ENCODE peak calls at places on chromosomes 4 and X, in nine cellular contexts. H is cardiac muscle cell, F is breast epithelium, G is aorta, N is fibroblast of lung, K is heart right ventricle, U is pancreas, Y is uterus, V is hepatocyte. A is an unnamed sample.

GRCh38 chr4:101126044-101126443 is 221.3 kb downstream of the PPP3CA start:
- DNase-seq in H (no peak), F (no peak), G (no peak), N (peak; percentile 79), K (no peak), U (no peak), Y (no peak), V (no peak), A (no peak)

GRCh38 chrX:87728459-87728858 is 210.9 kb downstream of the KLHL4 start:
- DNase-seq in H (no peak), F (no peak), G (no peak), N (no peak), K (no peak), U (no peak), Y (no peak), V (no peak), A (no peak)

GRCh38 chr4:165208322-165208652 is 926 bp downstream of the KLHL2 start:
- DNase-seq in H (no peak), F (peak; percentile 31), G (no peak), N (no peak), K (no peak), U (no peak), Y (no peak), V (no peak), A (peak; percentile 64)

GRCh38 chr4:176561368-176561767 is 231.4 kb downstream of the VEGFC start:
- DNase-seq in H (no peak), F (no peak), G (no peak), N (peak; percentile 49), K (no peak), U (no peak), Y (no peak), V (no peak), A (no peak)

GRCh38 chr4:76563804-76564468 is 128.9 kb downstream of the SHROOM3 start:
- DNase-seq in H (no peak), F (no peak), G (no peak), N (peak; percentile 65), K (no peak), U (no peak), Y (no peak), V (no peak), A (no peak)

GRCh38 chr4:118353452-118353851 is 649 bp upstream of the PRSS12 start:
- DNase-seq in H (no peak), F (no peak), G (no peak), N (no peak), K (no peak), U (no peak), Y (no peak), V (no peak), A (no peak)

GRCh38 chr4:165294907-165295306 is 32.6 kb upstream of the MSMO1 start:
- DNase-seq in H (no peak), F (no peak), G (no peak), N (no peak), K (no peak), U (no peak), Y (no peak), V (no peak), A (no peak)

GRCh38 chr4:142547974-142548373 is 298.1 kb downstream of the INPP4B start:
- DNase-seq in H (no peak), F (no peak), G (no peak), N (peak; percentile 87), K (no peak), U (no peak), Y (no peak), V (no peak), A (no peak)

GRCh38 chr4:64582492-64582891 is 173.2 kb upstream of the TECRL start:
- DNase-seq in H (no peak), F (no peak), G (no peak), N (no peak), K (no peak), U (no peak), Y (no peak), V (peak; percentile 5), A (no peak)

GRCh38 chr4:22780797-22781196 is 88.1 kb downstream of the GBA3 start:
- DNase-seq in H (no peak), F (no peak), G (no peak), N (no peak), K (no peak), U (no peak), Y (no peak), V (no peak), A (no peak)

GRCh38 chr4:75724867-75725724 is 719 bp downstream of the USO1 start:
- DNase-seq in H (peak; percentile 82), F (peak; percentile 67), G (peak; percentile 86), N (peak; percentile 84), K (peak; percentile 71), U (peak; percentile 74), Y (peak; percentile 73), V (peak; percentile 92), A (peak; percentile 56)

GRCh38 chr4:140237616-140238352 is 83.8 kb upstream of the MAML3 start:
- DNase-seq in H (peak; percentile 98), F (peak; percentile 38), G (peak; percentile 89), N (peak; percentile 96), K (peak; percentile 76), U (no peak), Y (peak; percentile 76), V (peak; percentile 72), A (peak; percentile 59)

GRCh38 chrX:2445662-2446623 is 54.8 kb downstream of the DHRSX start:
- DNase-seq in H (no peak), F (no peak), G (no peak), N (no peak), K (no peak), U (no peak), Y (no peak), V (no peak), A (no peak)

GRCh38 chrX:97850911-97851310 is 967.2 kb downstream of the RPA4 start:
- DNase-seq in H (no peak), F (no peak), G (no peak), N (peak; percentile 1), K (no peak), U (no peak), Y (no peak), V (no peak), A (no peak)

GRCh38 chr4:38753021-38753806 is 29.6 kb downstream of the TLR10 start:
- DNase-seq in H (peak; percentile 100), F (peak; percentile 79), G (peak; percentile 92), N (peak; percentile 100), K (peak; percentile 79), U (peak; percentile 42), Y (peak; percentile 91), V (peak; percentile 88), A (no peak)

GRCh38 chrX:93259029-93259428 is 414.3 kb downstream of the NAP1L3 start:
- DNase-seq in H (no peak), F (no peak), G (no peak), N (no peak), K (no peak), U (no peak), Y (no peak), V (no peak), A (no peak)

GRCh38 chr4:1033840-1034551 is 22.6 kb downstream of the FGFRL1 start:
- DNase-seq in H (peak; percentile 93), F (no peak), G (peak; percentile 88), N (peak; percentile 79), K (peak; percentile 63), U (no peak), Y (peak; percentile 70), V (no peak), A (peak; percentile 40)

GRCh38 chr4:147160908-147161513 is 215.3 kb upstream of the TTC29 start:
- DNase-seq in H (peak; percentile 77), F (no peak), G (no peak), N (peak; percentile 54), K (no peak), U (no peak), Y (no peak), V (peak; percentile 78), A (peak; percentile 1)

GRCh38 chr4:185589067-185589844 is 53.9 kb upstream of the PDLIM3 start:
- DNase-seq in H (peak; percentile 77), F (no peak), G (no peak), N (peak; percentile 97), K (no peak), U (no peak), Y (no peak), V (no peak), A (no peak)
- H3K27ac ChIP-seq in H (no peak overlapping the region), F (no peak overlapping the region), G (peak overlapping the region; percentile 49), N (no peak overlapping the region), K (peak overlapping the region; percentile 23), U (no peak overlapping the region), Y (peak overlapping the region; percentile 78), V (peak overlapping the region; percentile 11), A (no peak overlapping the region)

DNA sequence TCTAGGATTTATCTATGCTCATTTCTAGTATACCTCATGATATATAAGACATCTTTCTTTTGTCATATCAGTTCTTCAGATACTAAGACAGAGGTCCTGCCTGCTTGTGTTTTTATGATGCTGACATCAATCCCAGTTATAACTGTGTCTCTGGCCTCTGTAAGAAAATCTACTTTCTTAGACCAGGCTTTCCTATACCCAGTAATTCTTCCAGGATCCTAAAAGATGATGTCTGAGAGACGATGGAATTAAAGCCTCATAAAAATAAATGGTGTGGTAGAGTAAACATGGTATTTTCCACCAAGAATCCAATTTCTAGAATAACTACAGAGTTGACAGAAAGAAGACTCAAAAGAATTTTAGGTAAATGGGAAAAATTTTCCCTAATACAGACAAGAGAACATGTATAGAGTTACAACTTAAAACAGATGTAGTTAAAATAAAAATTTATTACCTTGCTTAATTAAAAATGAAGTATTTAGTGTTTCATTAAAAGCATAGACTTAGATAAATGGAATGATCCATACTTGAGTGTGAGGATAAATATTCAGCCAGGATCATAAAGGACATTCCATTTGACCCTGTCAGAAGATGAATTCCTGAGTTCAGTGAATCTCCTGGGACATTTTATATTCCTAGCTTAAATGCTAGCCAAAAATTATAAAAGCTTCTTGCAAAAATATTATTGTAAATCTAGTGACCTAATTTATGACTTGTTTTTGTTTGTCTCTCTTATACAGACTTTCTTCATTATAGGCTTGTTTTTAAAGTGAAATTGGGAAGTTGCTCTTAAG is 137.4 kb downstream of the PDLIM5 start:
- DNase-seq in H (peak; percentile 33), F (no peak), G (no peak), N (peak; percentile 34), K (no peak), U (no peak), Y (no peak), V (no peak), A (no peak)
- H3K27ac ChIP-seq in H (peak overlapping the region; percentile 18), F (no peak overlapping the region), G (no peak overlapping the region), N (no peak overlapping the region), K (no peak overlapping the region), U (no peak overlapping the region), Y (peak overlapping the region; percentile 78), V (no peak overlapping the region), A (no peak overlapping the region)

GRCh38 chr4:4664234-4664633 is 122.4 kb upstream of the STX18 start:
- DNase-seq in H (no peak), F (no peak), G (no peak), N (no peak), K (no peak), U (no peak), Y (no peak), V (no peak), A (no peak)
- H3K27ac ChIP-seq in H (no peak overlapping the region), F (no peak overlapping the region), G (no peak overlapping the region), N (no peak overlapping the region), K (no peak overlapping the region), U (no peak overlapping the region), Y (no peak overlapping the region), V (no peak overlapping the region), A (no peak overlapping the region)

DNA sequence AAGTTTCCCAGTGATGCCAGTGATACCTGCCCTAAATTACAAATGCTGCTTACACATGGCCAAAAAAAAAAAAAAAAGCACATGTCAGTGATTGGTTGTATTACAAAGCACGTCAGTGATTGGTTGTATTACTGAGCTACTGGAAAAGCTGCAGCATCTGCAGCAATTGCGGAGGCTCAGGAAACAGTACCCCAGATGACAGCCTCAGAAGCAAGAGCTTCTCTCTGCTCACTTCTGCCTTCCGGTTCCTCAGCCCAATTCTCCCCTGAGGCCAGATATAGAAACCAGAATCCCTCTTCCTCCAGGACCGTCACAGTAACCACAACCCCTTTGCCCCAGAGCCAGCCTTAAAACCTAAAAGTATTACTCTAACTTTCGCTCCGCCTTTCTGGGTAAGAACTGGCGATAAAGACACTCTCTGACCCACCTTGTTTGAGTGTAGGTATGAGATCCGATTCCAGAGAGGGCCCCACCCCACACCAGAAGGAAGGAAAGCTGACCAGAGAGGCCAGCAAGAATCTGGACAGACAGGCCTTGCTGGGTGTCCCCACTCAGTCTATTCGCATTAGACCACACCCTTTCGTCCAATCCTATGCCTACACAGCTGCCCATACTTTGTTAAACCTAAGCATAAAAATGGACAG is 85.0 kb upstream of the SORBS2 start:
- DNase-seq in H (no peak), F (no peak), G (no peak), N (no peak), K (no peak), U (no peak), Y (no peak), V (no peak), A (no peak)
- H3K27ac ChIP-seq in H (no peak overlapping the region), F (no peak overlapping the region), G (no peak overlapping the region), N (no peak overlapping the region), K (no peak overlapping the region), U (no peak overlapping the region), Y (no peak overlapping the region), V (peak overlapping the region; percentile 37), A (no peak overlapping the region)

A was measured in substantia nigra.